ENCODE peak calls at places on chromosome 13, in five cellular contexts. A is GM12878, T is A549, F is H1, N is HepG2. I is an unnamed sample.

GRCh38 chr13:91169641-91170040 is 177.8 kb upstream of the MIR17HG start:
- DNase-seq in A (no peak), T (no peak), F (no peak), N (no peak), I (no peak)

GRCh38 chr13:41589434-41589833 is 132.1 kb downstream of the RGCC start:
- DNase-seq in A (no peak), T (no peak), F (no peak), N (no peak), I (no peak)

GRCh38 chr13:67635754-67636153 is 405.6 kb upstream of the PCDH9 start:
- DNase-seq in A (no peak), T (no peak), F (no peak), N (no peak), I (no peak)

GRCh38 chr13:33721719-33722118 is 96.2 kb upstream of the RFC3 start:
- DNase-seq in A (no peak), T (peak; percentile 19), F (no peak), N (no peak), I (no peak)

GRCh38 chr13:77196052-77196618 is 130.8 kb downstream of the MYCBP2 start:
- DNase-seq in A (no peak), T (no peak), F (no peak), N (no peak), I (no peak)

GRCh38 chr13:106772202-106772601 is 204.3 kb upstream of the ARGLU1 start:
- DNase-seq in A (no peak), T (no peak), F (no peak), N (no peak), I (no peak)

GRCh38 chr13:90232291-90232690 is 1115.2 kb upstream of the MIR17HG start:
- DNase-seq in A (no peak), T (no peak), F (no peak), N (no peak), I (no peak)

GRCh38 chr13:93861818-93862217 is 617.7 kb downstream of the DCT start:
- DNase-seq in A (no peak), T (peak; percentile 28), F (no peak), N (no peak), I (no peak)

GRCh38 chr13:26941345-26942174 is 181.0 kb upstream of the GPR12 start:
- DNase-seq in A (no peak), T (no peak), F (no peak), N (no peak), I (no peak)

GRCh38 chr13:24381539-24382265 is 72.3 kb downstream of the C1QTNF9 start:
- DNase-seq in A (no peak), T (no peak), F (peak; percentile 45), N (no peak), I (no peak)

GRCh38 chr13:65497265-65497664 is 1732.9 kb downstream of the PCDH9 start:
- DNase-seq in A (no peak), T (peak; percentile 2), F (no peak), N (no peak), I (no peak)

GRCh38 chr13:31610270-31610998 is 128.9 kb upstream of the RXFP2 start:
- DNase-seq in A (no peak), T (no peak), F (no peak), N (no peak), I (no peak)

GRCh38 chr13:107035778-107036177 is 467.8 kb upstream of the ARGLU1 start:
- DNase-seq in A (no peak), T (no peak), F (no peak), N (no peak), I (no peak)

GRCh38 chr13:33207616-33207964 is 78.0 kb downstream of the STARD13 start:
- DNase-seq in A (no peak), T (no peak), F (no peak), N (peak; percentile 74), I (no peak)

DNA sequence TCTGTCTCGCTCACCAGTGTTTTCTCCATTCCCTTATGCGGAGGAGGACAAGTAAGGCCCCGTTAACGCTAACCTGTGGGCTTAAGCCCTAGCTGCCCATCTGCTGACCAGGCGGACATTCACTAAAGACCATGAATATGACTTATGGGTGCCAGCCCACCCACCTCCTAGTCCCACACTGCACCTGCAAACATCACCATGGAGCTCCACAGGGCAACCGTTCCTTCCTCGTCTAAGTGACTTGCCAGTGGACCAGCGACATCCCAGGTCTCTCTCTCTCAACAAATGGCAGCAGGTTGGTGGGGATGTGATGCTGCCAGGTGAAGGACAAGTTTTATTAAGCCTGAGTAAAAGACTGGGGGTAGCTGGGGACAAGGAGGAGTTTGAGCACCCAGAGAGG is 55.2 kb downstream of the CCDC70 start:
- DNase-seq in A (no peak), T (no peak), F (no peak), N (no peak), I (no peak)
- TF ChIP-seq KDM1A in A (no peak), T (no peak), F (no peak), N (no peak), I (no peak)

GRCh38 chr13:110490009-110490770 is 71.3 kb downstream of the RAB20 start:
- DNase-seq in A (no peak), T (no peak), F (no peak), N (peak; percentile 89), I (no peak)

GRCh38 chr13:110493613-110494012 is 67.9 kb downstream of the RAB20 start:
- DNase-seq in A (no peak), T (no peak), F (no peak), N (no peak), I (no peak)

GRCh38 chr13:110493161-110493593 is 68.3 kb downstream of the RAB20 start:
- DNase-seq in A (no peak), T (no peak), F (no peak), N (no peak), I (no peak)

GRCh38 chr13:110491869-110492268 is 69.7 kb downstream of the RAB20 start:
- DNase-seq in A (no peak), T (no peak), F (no peak), N (no peak), I (no peak)

DNA sequence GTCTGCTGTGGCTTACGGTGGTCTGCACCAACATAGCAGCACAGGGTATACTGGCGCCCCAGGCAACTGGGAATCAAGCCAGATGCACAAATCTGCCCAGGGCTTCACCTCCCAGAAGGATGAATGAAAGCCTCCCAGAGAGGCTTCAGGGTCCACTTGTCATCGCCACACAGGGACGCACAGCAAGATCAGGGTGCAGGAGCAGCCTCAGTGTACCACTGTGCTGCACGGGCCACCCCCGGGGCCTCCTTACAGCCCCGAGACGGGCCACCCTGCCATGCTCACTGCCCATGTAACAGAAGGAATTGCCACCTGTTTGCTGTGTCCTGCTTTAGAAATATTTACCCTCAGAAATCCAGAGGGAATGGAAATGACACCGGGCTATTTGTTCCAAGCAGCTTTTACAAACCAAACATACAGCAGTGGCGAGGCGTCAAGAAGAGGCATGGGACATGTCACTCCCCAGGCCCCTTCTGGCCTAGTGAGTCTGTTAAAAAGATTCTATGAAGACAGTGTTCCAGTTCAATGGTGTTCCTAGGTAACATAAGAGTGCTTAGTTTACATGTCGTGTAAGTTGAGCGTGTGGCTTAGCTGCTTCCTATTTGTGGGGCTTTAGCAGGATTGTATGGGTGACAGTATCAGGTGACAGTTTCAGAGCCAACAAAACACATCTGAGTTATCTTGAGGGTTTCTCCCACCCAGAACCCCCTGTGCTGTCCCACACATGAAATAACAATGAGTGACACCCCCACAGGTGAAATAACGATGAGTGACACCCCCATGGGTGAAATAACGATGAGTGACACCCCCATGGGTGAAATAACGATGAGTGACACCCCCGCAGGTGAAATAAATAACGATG is 69.0 kb downstream of the RAB20 start:
- DNase-seq in A (no peak), T (no peak), F (no peak), N (no peak), I (no peak)
- TF ChIP-seq KDM1A in A (no peak), T (no peak), F (no peak), N (no peak), I (no peak)

GRCh38 chr13:48299591-48299990 is 4.0 kb upstream of the RB1 start:
- DNase-seq in A (no peak), T (no peak), F (no peak), N (no peak), I (no peak)

GRCh38 chr13:48302920-48303330 is 626 bp upstream of the RB1 start:
- DNase-seq in A (no peak), T (no peak), F (no peak), N (no peak), I (no peak)

GRCh38 chr13:48303331-48304131 is at the start of gene RB1:
- DNase-seq in A (peak; percentile 51), T (peak; percentile 88), F (peak; percentile 81), N (peak; percentile 80), I (peak; percentile 90)

DNA sequence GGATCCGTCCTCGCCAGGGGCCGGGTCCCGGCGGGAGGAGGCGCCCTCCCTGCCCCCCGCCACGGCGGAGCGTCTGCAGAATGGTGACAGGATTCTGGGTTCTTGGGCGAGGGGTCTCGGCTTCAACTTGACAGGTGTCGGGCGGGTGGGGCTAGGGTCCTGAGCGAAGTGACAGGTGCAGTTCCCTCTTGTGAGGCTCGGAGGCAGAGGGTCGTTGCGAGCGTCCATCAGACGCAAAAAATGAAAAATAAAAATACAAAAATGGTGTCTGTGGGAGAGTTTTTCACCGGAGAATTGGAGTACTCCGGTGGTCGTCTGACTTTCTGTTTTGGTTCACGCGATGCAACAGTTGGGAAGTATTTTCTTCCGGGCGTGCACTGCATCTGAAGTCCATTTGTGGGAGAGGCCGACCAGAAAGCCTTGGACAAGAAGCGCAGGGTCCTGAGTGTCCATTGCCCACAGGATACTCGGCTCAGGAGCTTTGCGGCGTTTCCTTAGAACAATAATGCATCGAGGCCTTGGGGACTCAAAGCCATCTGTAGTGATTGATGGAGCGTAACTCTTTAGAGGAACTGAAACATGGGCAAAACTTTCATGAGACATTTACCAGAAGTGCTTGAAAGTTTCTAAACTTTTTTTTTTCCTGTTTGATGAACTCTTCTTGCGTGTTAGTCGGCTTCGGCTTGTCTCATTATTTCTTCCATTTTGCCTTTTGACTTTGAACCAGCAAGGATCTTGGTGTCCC is 753 bp downstream of the RB1 start:
- DNase-seq in A (peak; percentile 92), T (peak; percentile 22), F (no peak), N (peak; percentile 30), I (peak; percentile 47)
- TF ChIP-seq KDM1A in A (no peak), T (no peak), F (no peak), N (no peak), I (no peak)

GRCh38 chr13:112513761-112514160 is 74.2 kb downstream of the TUBGCP3 start:
- DNase-seq in A (no peak), T (no peak), F (no peak), N (no peak), I (no peak)

GRCh38 chr13:112506046-112506445 is 81.9 kb downstream of the TUBGCP3 start:
- DNase-seq in A (no peak), T (no peak), F (no peak), N (no peak), I (no peak)

GRCh38 chr13:112510987-112511715 is 76.8 kb downstream of the TUBGCP3 start:
- DNase-seq in A (no peak), T (no peak), F (no peak), N (no peak), I (no peak)

GRCh38 chr13:112509190-112509589 is 78.8 kb downstream of the TUBGCP3 start:
- DNase-seq in A (no peak), T (no peak), F (no peak), N (no peak), I (no peak)

DNA sequence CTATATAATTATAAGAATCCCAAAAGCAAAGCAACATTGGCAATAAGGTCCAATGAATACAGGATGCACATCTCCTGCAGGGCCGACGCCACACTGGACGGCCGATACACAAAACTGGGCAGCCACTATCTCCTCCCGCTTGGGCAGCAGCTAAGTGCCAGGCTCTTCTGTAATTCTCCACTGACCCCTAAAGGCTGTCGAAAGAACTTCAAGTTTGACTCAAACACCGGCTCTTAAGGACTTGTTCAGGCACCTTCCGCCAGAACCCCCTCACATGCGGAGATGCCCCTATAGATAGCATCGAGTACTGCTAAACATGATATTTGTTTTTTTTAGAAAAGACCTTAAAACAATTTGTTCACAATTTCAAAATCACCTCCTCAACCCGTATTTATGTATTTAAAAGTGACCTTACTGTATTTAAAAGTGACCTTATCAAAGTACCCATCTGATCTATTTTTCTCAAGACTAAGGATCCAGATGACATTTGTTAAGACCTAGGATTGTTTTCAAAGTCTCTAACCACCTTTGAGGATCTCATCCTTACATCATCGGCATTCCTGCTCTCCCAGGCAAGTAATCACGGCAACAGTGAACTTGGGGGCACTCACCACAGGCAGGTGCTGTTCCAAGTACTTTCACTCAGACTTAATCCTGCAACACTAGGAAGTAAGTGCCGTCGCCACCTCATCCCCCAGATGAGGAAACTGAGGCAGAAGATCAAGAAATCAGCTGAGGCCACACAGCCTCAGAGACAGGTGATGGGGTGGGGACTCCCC is 77.8 kb downstream of the TUBGCP3 start:
- DNase-seq in A (no peak), T (peak; percentile 72), F (peak; percentile 54), N (peak; percentile 52), I (peak; percentile 11)
- TF ChIP-seq KDM1A in A (no peak), T (no peak), F (no peak), N (no peak), I (no peak)

I was measured in K562.